ENCODE peak calls at places on chromosomes 2 and 18, in nine cellular contexts. W is HCT116, K is H1, N is transverse colon, B is HepG2, J is suprapubic skin, L is K562, H is GM12878, F is stomach. P is an unnamed sample.

GRCh38 chr2:19195681-19196080 is 162.7 kb downstream of the OSR1 start:
- DNase-seq in W (no peak), K (no peak), N (no peak), B (no peak), J (no peak), L (no peak), H (no peak), F (no peak), P (no peak)

GRCh38 chr2:18435425-18436037 is 124.9 kb downstream of the RDH14 start:
- DNase-seq in W (peak), K (no peak), N (no peak), B (peak), J (no peak), L (peak), H (no peak), F (no peak), P (peak)

GRCh38 chr2:216328347-216328746 is 43.9 kb downstream of the MARCHF4 start:
- DNase-seq in W (no peak), K (no peak), N (no peak), B (peak), J (no peak), L (peak), H (no peak), F (no peak), P (no peak)

GRCh38 chr18:74310411-74310810 is 5.2 kb upstream of the C18orf63 start:
- DNase-seq in W (no peak), K (no peak), N (no peak), B (peak), J (no peak), L (no peak), H (no peak), F (no peak), P (no peak)

GRCh38 chr2:207260021-207260420 is 94.3 kb upstream of the KLF7 start:
- DNase-seq in W (no peak), K (no peak), N (no peak), B (no peak), J (no peak), L (no peak), H (no peak), F (no peak), P (no peak)

GRCh38 chr2:200310545-200310971 is 4.1 kb downstream of the SPATS2L start:
- DNase-seq in W (no peak), K (no peak), N (no peak), B (no peak), J (no peak), L (no peak), H (no peak), F (no peak), P (no peak)

GRCh38 chr2:239380831-239381708 is 19.8 kb downstream of the HDAC4 start:
- DNase-seq in W (no peak), K (no peak), N (peak), B (no peak), J (no peak), L (no peak), H (peak), F (no peak), P (no peak)

GRCh38 chr2:143946436-143947385 is 573.2 kb downstream of the ZEB2 start:
- DNase-seq in W (no peak), K (no peak), N (no peak), B (no peak), J (no peak), L (no peak), H (no peak), F (no peak), P (no peak)

GRCh38 chr2:230441188-230441897 is 25.3 kb downstream of the SP100 start:
- DNase-seq in W (no peak), K (no peak), N (peak), B (no peak), J (no peak), L (no peak), H (peak), F (no peak), P (no peak)

GRCh38 chr18:75581336-75582121 is 154.0 kb upstream of the SMIM21 start:
- DNase-seq in W (no peak), K (no peak), N (no peak), B (no peak), J (no peak), L (no peak), H (no peak), F (no peak), P (no peak)

DNA sequence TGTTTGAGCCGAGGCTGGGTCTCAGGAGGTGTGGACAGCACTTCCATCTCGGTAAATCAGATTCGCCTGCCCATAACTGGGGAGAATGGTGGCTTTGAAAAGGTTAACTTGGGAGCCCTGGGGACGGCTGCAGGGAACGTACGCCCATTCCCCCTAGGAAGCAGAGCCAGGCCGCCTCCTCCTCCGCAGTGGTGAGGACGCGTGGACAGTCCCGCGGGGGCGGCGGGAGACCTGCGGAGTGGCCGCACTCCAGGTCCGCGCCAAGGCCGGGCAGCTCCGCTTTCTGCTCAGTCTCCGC is 845 bp upstream of the MYCN start:
- DNase-seq in W (peak), K (no peak), N (peak), B (no peak), J (no peak), L (peak), H (no peak), F (peak), P (peak)
- TF ChIP-seq CTCF in W (no peak), K (peak), N (no peak), B (peak), J (peak), L (no peak), H (peak), F (no peak), P (peak)

DNA sequence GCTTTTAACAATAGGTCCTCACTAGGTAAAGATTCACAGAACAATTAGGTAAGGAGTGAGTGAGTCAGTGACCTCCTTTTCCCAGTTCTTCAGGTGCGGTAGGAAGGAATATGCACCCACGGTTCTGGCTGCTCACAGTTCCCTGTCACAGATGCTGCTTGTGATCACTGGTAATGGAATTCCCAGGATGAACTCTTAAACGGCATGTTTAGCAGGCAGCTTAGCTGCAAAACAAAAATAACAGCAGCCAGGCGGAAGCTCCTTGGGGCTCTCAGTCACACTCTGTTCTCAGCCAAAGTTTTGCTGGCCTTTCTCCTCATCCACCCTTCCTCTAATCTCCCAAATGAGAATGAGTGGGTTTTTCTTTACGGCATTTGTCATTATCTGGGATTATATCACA is 274.5 kb downstream of the MYT1L start:
- DNase-seq in W (no peak), K (no peak), N (no peak), B (no peak), J (no peak), L (no peak), H (no peak), F (no peak), P (no peak)
- TF ChIP-seq POLR2A in W (no peak), K (no peak), N (no peak), B (no peak), J (no peak), L (no peak), H (no peak), F (no peak), P (no peak)

GRCh38 chr18:54946149-54946581 is 13.1 kb downstream of the CCDC68 start:
- DNase-seq in W (peak), K (no peak), N (peak), B (peak), J (no peak), L (peak), H (peak), F (peak), P (no peak)
- TF ChIP-seq POLR2AphosphoS5 in W (no peak), K (no peak), N (no peak), B (no peak), J (no peak), L (peak), H (no peak), F (no peak), P (no peak)

GRCh38 chr2:191165190-191165643 is 14.4 kb upstream of the STAT4 start:
- DNase-seq in W (peak), K (no peak), N (no peak), B (peak), J (no peak), L (peak), H (no peak), F (no peak), P (peak)
- TF ChIP-seq CTCF in W (peak), K (peak), N (peak), B (peak), J (peak), L (peak), H (peak), F (peak), P (peak)

GRCh38 chr2:31065356-31065755 is 72.9 kb downstream of the GALNT14 start:
- DNase-seq in W (no peak), K (no peak), N (no peak), B (no peak), J (no peak), L (no peak), H (no peak), F (no peak), P (no peak)

GRCh38 chr2:31058096-31058843 is 80.0 kb downstream of the GALNT14 start:
- DNase-seq in W (no peak), K (no peak), N (no peak), B (no peak), J (no peak), L (no peak), H (no peak), F (no peak), P (no peak)

GRCh38 chr2:31057691-31058090 is 80.5 kb downstream of the GALNT14 start:
- DNase-seq in W (no peak), K (no peak), N (no peak), B (no peak), J (no peak), L (no peak), H (no peak), F (no peak), P (no peak)

GRCh38 chr2:31055938-31056337 is 82.3 kb downstream of the GALNT14 start:
- DNase-seq in W (no peak), K (no peak), N (no peak), B (no peak), J (no peak), L (no peak), H (no peak), F (no peak), P (no peak)

DNA sequence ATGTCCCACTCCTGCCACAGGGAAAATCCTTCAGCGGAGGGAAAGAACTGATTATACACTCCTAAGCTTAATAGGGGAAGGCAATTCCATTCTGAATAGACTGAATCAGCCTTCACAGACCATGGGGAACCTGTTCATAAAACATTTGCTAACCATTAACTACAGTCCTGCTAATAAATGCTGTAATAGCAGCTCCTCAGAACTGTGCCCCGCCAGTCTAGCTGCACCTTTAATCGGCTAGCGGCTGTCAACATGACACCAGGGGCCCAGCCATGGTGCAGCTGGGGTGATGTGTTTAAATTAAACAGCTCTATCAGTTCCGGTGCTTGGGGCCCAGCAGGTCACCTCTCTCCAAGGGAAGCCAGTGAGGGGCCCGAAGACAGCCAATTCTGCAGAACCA is 77.8 kb downstream of the GALNT14 start:
- DNase-seq in W (no peak), K (no peak), N (no peak), B (no peak), J (no peak), L (no peak), H (no peak), F (peak), P (no peak)
- TF ChIP-seq POLR2A in W (no peak), K (no peak), N (no peak), B (no peak), J (no peak), L (no peak), H (no peak), F (no peak), P (no peak)

GRCh38 chr2:237234268-237234667 is 148.6 kb downstream of the COPS8 start:
- DNase-seq in W (no peak), K (no peak), N (no peak), B (no peak), J (no peak), L (no peak), H (no peak), F (no peak), P (no peak)
- TF ChIP-seq POLR2AphosphoS5 in W (no peak), K (no peak), N (no peak), B (no peak), J (no peak), L (no peak), H (no peak), F (peak), P (peak)

GRCh38 chr2:194870974-194871535 is 786.0 kb upstream of the SLC39A10 start:
- DNase-seq in W (no peak), K (no peak), N (no peak), B (no peak), J (no peak), L (no peak), H (no peak), F (no peak), P (no peak)

DNA sequence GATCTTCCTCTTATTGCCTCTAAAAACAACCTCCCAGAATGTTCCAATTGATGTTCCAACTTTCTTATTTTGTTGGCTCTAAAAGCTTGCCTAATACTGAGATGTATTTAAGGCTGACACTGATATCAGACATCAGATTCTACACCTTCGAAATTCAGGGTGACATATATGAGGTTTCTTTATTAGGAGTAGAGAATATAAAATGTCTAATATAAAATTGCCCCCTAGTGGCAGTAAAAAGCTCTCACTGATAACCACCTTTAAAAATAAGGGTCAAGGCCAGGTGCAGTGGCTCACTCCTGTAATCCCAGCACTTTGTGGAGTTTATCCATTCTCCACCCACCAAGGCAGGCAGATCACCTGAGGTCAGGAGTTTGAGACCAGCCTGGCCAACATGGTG is 789.7 kb upstream of the SLC39A10 start:
- DNase-seq in W (no peak), K (no peak), N (no peak), B (no peak), J (no peak), L (peak), H (no peak), F (no peak), P (no peak)
- TF ChIP-seq CTCF in W (peak), K (peak), N (no peak), B (peak), J (peak), L (no peak), H (peak), F (peak), P (peak)

GRCh38 chr2:169868951-169869350 is 41.7 kb downstream of the UBR3 start:
- DNase-seq in W (no peak), K (no peak), N (no peak), B (no peak), J (no peak), L (peak), H (no peak), F (no peak), P (no peak)

GRCh38 chr2:169862816-169863215 is 35.6 kb downstream of the UBR3 start:
- DNase-seq in W (no peak), K (no peak), N (no peak), B (no peak), J (no peak), L (no peak), H (no peak), F (no peak), P (no peak)

GRCh38 chr2:169871994-169872393 is 44.7 kb downstream of the UBR3 start:
- DNase-seq in W (no peak), K (no peak), N (no peak), B (no peak), J (no peak), L (no peak), H (no peak), F (no peak), P (no peak)

GRCh38 chr2:169865492-169865891 is 38.2 kb downstream of the UBR3 start:
- DNase-seq in W (no peak), K (no peak), N (no peak), B (no peak), J (no peak), L (no peak), H (no peak), F (no peak), P (no peak)

GRCh38 chr2:169867579-169867978 is 40.3 kb downstream of the UBR3 start:
- DNase-seq in W (no peak), K (no peak), N (no peak), B (no peak), J (no peak), L (no peak), H (no peak), F (no peak), P (no peak)
- TF ChIP-seq POLR2A in W (no peak), K (no peak), N (no peak), B (no peak), J (no peak), L (no peak), H (no peak), F (no peak), P (no peak)

GRCh38 chr2:190457256-190457655 is 49.1 kb downstream of the MFSD6 start:
- DNase-seq in W (no peak), K (no peak), N (no peak), B (no peak), J (no peak), L (no peak), H (no peak), F (no peak), P (no peak)

GRCh38 chr2:190459881-190460280 is 51.7 kb downstream of the MFSD6 start:
- DNase-seq in W (no peak), K (no peak), N (no peak), B (no peak), J (no peak), L (peak), H (no peak), F (no peak), P (no peak)

GRCh38 chr2:190462611-190463010 is 54.5 kb downstream of the MFSD6 start:
- DNase-seq in W (no peak), K (no peak), N (no peak), B (no peak), J (no peak), L (peak), H (no peak), F (no peak), P (no peak)

GRCh38 chr2:190458352-190459107 is 50.4 kb downstream of the MFSD6 start:
- DNase-seq in W (no peak), K (no peak), N (no peak), B (no peak), J (no peak), L (no peak), H (no peak), F (no peak), P (no peak)

GRCh38 chr2:190460533-190460932 is 52.4 kb downstream of the MFSD6 start:
- DNase-seq in W (no peak), K (no peak), N (no peak), B (no peak), J (no peak), L (peak), H (no peak), F (no peak), P (no peak)
- TF ChIP-seq POLR2AphosphoS5 in W (no peak), K (no peak), N (no peak), B (no peak), J (no peak), L (no peak), H (no peak), F (no peak), P (no peak)